ENCODE peak calls at places on chromosomes 1 and 21, in seven cellular contexts. H is K562; P is suprapubic skin; L is body of pancreas; J is BJ; N is naive thymus-derived CD4-positive, alpha-beta T cell; Q is coronary artery. C is an unnamed sample.

GRCh38 chr1:228487336-228488106 is at the start of gene RNF187:
- DNase-seq in N (no peak), P (peak), H (peak), L (peak), J (no peak), Q (no peak), C (no peak)

GRCh38 chr1:45557422-45557944 is 6.9 kb downstream of the AKR1A1 start:
- DNase-seq in L (peak), Q (no peak), H (no peak), P (no peak), J (no peak), N (no peak), C (no peak)

GRCh38 chr1:196462101-196462500 is 146.1 kb downstream of the KCNT2 start:
- DNase-seq in L (no peak), J (no peak), P (no peak), N (no peak), Q (no peak), H (no peak), C (no peak)

GRCh38 chr1:74502432-74502831 is 10.0 kb downstream of the LRRC53 start:
- DNase-seq in N (no peak), L (no peak), J (no peak), H (no peak), P (no peak), Q (no peak), C (no peak)

GRCh38 chr1:42179900-42180329 is 15.4 kb upstream of the GUCA2A start:
- DNase-seq in P (no peak), N (no peak), Q (no peak), L (no peak), H (no peak), J (no peak), C (no peak)

GRCh38 chr1:99759529-99760160 is 6.8 kb downstream of the FRRS1 start:
- DNase-seq in N (no peak), H (no peak), P (no peak), Q (no peak), J (no peak), L (no peak), C (no peak)

GRCh38 chr1:43885311-43885801 is 48.2 kb upstream of the ARTN start:
- DNase-seq in N (no peak), Q (no peak), H (no peak), P (no peak), L (no peak), J (no peak), C (peak)

GRCh38 chr1:62062087-62062486 is 132.6 kb upstream of the L1TD1 start:
- DNase-seq in J (no peak), N (no peak), P (no peak), L (no peak), Q (no peak), H (no peak), C (no peak)

GRCh38 chr1:116951175-116951935 is 41.6 kb downstream of the PTGFRN start:
- DNase-seq in H (no peak), L (no peak), P (no peak), N (no peak), J (peak), Q (no peak), C (no peak)

GRCh38 chr1:47436979-47437517 is 796 bp upstream of the FOXD2 start:
- DNase-seq in N (no peak), J (no peak), P (no peak), H (no peak), Q (no peak), L (no peak), C (no peak)

GRCh38 chr1:119485246-119485645 is 21.8 kb upstream of the HSD3B1 start:
- DNase-seq in Q (no peak), P (no peak), J (no peak), L (no peak), H (no peak), N (no peak), C (no peak)

GRCh38 chr21:45487161-45487806 is 55.0 kb downstream of the SLC19A1 start:
- DNase-seq in P (no peak), Q (no peak), H (no peak), J (no peak), L (no peak), N (no peak), C (no peak)

GRCh38 chr1:51214615-51215131 is 21.4 kb upstream of the RNF11 start:
- DNase-seq in H (no peak), Q (no peak), P (no peak), L (no peak), J (peak), N (no peak), C (no peak)

GRCh38 chr1:40760984-40761383 is 22.6 kb upstream of the KCNQ4 start:
- DNase-seq in J (no peak), Q (no peak), N (no peak), H (no peak), L (no peak), P (no peak), C (no peak)

GRCh38 chr1:99527078-99527477 is 118.8 kb upstream of the PALMD start:
- DNase-seq in L (no peak), Q (no peak), J (no peak), N (no peak), P (no peak), H (peak), C (no peak)

GRCh38 chr1:208207388-208208131 is 36.6 kb downstream of the PLXNA2 start:
- DNase-seq in P (no peak), Q (peak), L (peak), J (peak), N (no peak), H (no peak), C (peak)

GRCh38 chr1:36076979-36077573 is 6.8 kb upstream of the TEKT2 start:
- DNase-seq in P (no peak), L (no peak), N (no peak), H (no peak), J (no peak), Q (no peak), C (no peak)

GRCh38 chr1:153697191-153697872 is 18.8 kb downstream of the NPR1 start:
- DNase-seq in N (no peak), H (peak), Q (peak), P (no peak), J (no peak), L (peak), C (no peak)

GRCh38 chr1:25030674-25031589 is 100.9 kb upstream of the RUNX3 start:
- DNase-seq in J (no peak), P (no peak), L (no peak), Q (no peak), H (no peak), N (no peak), C (no peak)

GRCh38 chr1:179860667-179861066 is 16.9 kb downstream of the TOR1AIP2 start:
- DNase-seq in P (no peak), H (no peak), L (no peak), J (no peak), Q (no peak), N (no peak), C (no peak)

GRCh38 chr1:4963251-4963650 is 308.8 kb downstream of the AJAP1 start:
- DNase-seq in L (no peak), Q (no peak), H (no peak), J (no peak), P (no peak), N (no peak), C (no peak)

GRCh38 chr1:214380986-214381695 is 100.2 kb downstream of the SMYD2 start:
- DNase-seq in L (no peak), P (no peak), Q (no peak), J (no peak), N (no peak), H (no peak), C (no peak)

GRCh38 chr1:194039578-194039977 is 853.2 kb upstream of the B3GALT2 start:
- DNase-seq in Q (no peak), H (no peak), P (no peak), J (no peak), L (no peak), N (peak), C (no peak)

GRCh38 chr1:219340796-219341195 is 167.1 kb downstream of the LYPLAL1 start:
- DNase-seq in N (no peak), Q (no peak), H (no peak), L (no peak), P (no peak), J (no peak), C (no peak)

GRCh38 chr1:177238967-177239366 is 68.2 kb downstream of the BRINP2 start:
- DNase-seq in N (no peak), H (no peak), P (no peak), Q (no peak), J (no peak), L (no peak), C (no peak)

GRCh38 chr1:54582566-54583306 is 34.7 kb downstream of the ACOT11 start:
- DNase-seq in L (peak), H (no peak), J (no peak), N (no peak), P (no peak), Q (no peak), C (no peak)

GRCh38 chr1:114390960-114391359 is 120.0 kb downstream of the TRIM33 start:
- DNase-seq in H (no peak), J (no peak), L (no peak), P (no peak), Q (no peak), N (no peak), C (no peak)

GRCh38 chr1:205301220-205301821 is 20.2 kb downstream of the NUAK2 start:
- DNase-seq in L (peak), P (no peak), Q (no peak), N (no peak), H (no peak), J (peak), C (peak)

GRCh38 chr1:59061876-59062275 is 235.0 kb upstream of the FGGY start:
- DNase-seq in P (peak), L (peak), N (no peak), J (peak), Q (peak), H (no peak), C (no peak)

GRCh38 chr21:14012409-14012808 is 198.3 kb downstream of the LIPI start:
- DNase-seq in H (no peak), J (no peak), L (no peak), P (peak), Q (no peak), N (no peak), C (no peak)

GRCh38 chr1:183293243-183293642 is 107.2 kb downstream of the LAMC2 start:
- DNase-seq in N (no peak), Q (no peak), J (no peak), H (no peak), P (no peak), L (no peak), C (no peak)

GRCh38 chr1:81812712-81813111 is 12.0 kb downstream of the ADGRL2 start:
- DNase-seq in N (no peak), H (no peak), L (no peak), J (no peak), P (no peak), Q (no peak), C (no peak)

GRCh38 chr1:7289694-7290093 is 481.4 kb upstream of the VAMP3 start:
- DNase-seq in L (no peak), N (no peak), P (no peak), Q (no peak), H (no peak), J (no peak), C (no peak)

GRCh38 chr1:3650248-3651010 is 526 bp upstream of the WRAP73 start:
- DNase-seq in Q (peak), N (no peak), P (no peak), L (no peak), H (no peak), J (no peak), C (no peak)

GRCh38 chr1:3652538-3653285 is 396 bp downstream of the TP73 start:
- DNase-seq in N (no peak), Q (no peak), P (no peak), H (peak), L (no peak), J (no peak), C (peak)

GRCh38 chr1:3651939-3652537 is at the start of gene TP73:
- DNase-seq in L (no peak), J (no peak), N (no peak), H (peak), P (no peak), Q (no peak), C (peak)

GRCh38 chr1:3649342-3650247 is at the start of gene WRAP73:
- DNase-seq in Q (peak), P (peak), N (peak), H (peak), L (peak), J (peak), C (peak)

GRCh38 chr1:3651011-3651938 is 1.0 kb upstream of the TP73 start:
- DNase-seq in Q (peak), P (no peak), N (peak), L (no peak), H (peak), J (no peak), C (peak)
- H3K4me3 ChIP-seq in Q (peak), P (peak), N (no peak), L (no peak), H (no peak), J (no peak), C (peak)

DNA sequence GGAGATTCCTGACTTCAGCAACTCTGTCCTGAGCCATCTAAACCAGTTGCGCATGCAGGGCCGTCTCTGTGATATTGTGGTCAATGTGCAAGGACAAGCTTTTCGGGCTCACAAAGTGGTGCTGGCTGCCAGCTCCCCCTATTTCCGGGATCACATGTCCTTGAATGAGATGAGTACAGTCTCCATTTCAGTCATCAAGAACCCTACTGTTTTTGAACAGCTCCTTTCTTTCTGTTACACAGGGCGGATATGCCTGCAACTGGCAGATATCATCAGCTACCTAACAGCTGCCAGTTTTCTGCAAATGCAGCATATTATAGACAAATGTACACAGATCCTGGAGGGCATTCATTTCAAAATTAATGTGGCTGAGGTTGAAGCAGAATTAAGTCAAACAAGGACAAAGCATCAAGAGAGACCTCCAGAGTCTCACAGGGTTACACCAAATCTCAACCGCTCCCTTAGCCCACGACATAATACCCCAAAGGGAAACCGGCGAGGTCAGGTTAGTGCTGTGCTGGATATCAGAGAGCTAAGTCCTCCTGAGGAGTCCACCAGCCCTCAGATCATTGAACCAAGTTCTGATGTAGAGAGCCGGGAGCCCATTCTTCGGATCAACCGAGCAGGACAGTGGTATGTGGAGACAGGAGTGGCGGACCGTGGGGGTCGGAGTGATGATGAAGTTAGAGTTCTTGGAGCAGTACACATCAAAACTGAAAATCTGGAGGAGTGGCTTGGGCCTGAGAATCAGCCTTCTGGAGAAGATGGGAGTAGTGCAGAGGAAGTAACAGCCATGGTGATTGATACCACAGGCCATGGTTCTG is 2.3 kb downstream of the ZBTB37 start:
- DNase-seq in N (peak), Q (no peak), P (no peak), J (no peak), H (peak), L (peak), C (no peak)
- H3K4me3 ChIP-seq in N (peak), Q (no peak), P (no peak), J (no peak), H (peak), L (no peak), C (no peak)

GRCh38 chr21:33254766-33255165 is 11.4 kb upstream of the IL10RB start:
- DNase-seq in H (no peak), J (no peak), Q (no peak), P (no peak), N (no peak), L (no peak), C (no peak)
- H3K4me3 ChIP-seq in H (no peak), J (no peak), Q (no peak), P (no peak), N (no peak), L (no peak), C (no peak)

GRCh38 chr1:151371340-151371739 is 1.2 kb downstream of the SELENBP1 start:
- DNase-seq in H (peak), N (no peak), J (no peak), Q (no peak), P (peak), L (peak), C (no peak)
- H3K4me3 ChIP-seq in H (no peak), N (no peak), J (no peak), Q (peak), P (peak), L (no peak), C (no peak)

GRCh38 chr1:209238356-209238755 is 345.2 kb upstream of the CAMK1G start:
- DNase-seq in N (no peak), H (no peak), L (no peak), P (no peak), J (no peak), Q (no peak), C (no peak)
- H3K4me3 ChIP-seq in N (no peak), H (no peak), L (no peak), P (no peak), J (no peak), Q (no peak), C (no peak)

DNA sequence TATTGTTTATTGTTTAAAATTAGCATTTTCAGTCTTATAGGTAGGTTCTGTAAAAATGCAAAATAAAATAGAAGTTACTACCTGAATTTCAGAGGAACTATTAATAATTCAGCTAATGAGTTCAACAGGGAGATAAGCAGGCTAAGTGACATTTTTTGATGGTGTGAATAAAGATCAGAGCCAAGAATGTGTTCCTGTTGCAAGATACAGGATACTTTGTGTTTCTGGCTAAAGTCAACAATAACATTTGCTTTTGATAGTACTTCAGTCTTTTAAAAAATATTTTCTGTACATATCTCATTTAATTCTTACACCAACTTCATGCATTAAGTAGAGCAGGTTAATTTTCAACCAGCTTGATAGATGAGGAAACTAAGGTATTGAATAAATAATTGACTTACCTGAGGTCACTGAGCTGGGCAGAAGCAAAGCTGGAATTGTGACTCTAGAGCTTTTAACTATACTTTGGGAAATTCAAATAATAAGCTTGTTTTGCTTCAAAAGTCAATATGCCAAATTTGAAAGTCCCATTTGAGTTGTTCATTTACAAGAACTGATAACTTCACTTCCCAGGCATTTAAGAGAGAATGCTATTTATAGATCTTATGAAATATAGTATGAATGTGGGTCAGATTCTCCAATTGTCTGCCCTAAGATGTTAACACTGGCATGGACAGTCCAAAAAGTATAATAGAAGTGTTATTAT is 6.0 kb downstream of the GORAB start:
- DNase-seq in N (no peak), P (no peak), H (no peak), Q (no peak), J (no peak), L (no peak), C (no peak)
- H3K4me3 ChIP-seq in N (no peak), P (no peak), H (no peak), Q (no peak), J (no peak), L (no peak), C (no peak)

DNA sequence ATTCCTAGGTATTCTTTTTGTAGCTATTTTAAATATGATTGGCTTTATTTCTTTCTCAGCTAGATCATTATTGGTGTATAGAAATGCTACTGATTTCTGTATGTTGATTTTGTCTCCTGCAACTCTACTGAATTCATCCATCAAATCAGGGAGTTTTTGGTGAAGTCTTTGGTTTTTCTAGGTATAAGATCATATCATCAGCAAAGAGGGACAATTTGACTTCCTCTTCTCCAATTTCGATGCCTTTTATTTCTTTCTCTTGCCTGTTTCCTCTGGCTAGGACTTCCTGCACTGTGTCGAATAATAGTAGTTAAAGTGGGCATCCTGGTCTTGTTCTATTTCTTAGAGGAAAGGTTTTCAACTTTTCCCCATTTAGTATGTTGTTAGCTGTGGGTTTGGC is 27.5 kb upstream of the PRKACB start:
- DNase-seq in H (no peak), N (no peak), P (no peak), Q (no peak), J (no peak), L (no peak), C (no peak)
- H3K4me3 ChIP-seq in H (no peak), N (no peak), P (no peak), Q (no peak), J (no peak), L (no peak), C (no peak)

DNA sequence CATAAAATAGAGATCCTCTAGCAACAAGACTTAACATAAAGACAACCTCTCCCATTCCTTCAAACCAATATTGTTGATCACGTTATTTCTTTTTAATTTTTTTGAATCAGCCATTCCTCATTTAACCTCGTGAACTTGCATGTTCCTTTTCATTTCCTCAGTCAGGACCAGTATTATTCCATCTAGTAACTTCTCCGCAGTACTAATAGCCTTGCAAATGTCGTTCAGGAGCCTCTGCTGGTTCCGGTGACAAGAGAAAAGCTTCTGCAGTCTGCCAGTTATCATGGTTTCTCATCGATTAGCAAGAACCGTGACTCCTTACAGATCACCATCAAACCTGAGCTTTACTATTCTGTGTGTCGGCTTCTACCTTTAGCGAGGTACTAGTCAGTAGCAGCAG is 3.0 kb downstream of the APP start:
- DNase-seq in L (no peak), H (no peak), J (no peak), N (no peak), Q (no peak), P (no peak), C (no peak)
- H3K4me3 ChIP-seq in L (no peak), H (no peak), J (no peak), N (no peak), Q (peak), P (peak), C (peak)

GRCh38 chr1:154953611-154954038 is 2.3 kb downstream of the PBXIP1 start:
- DNase-seq in L (no peak), N (no peak), Q (no peak), J (no peak), H (no peak), P (no peak), C (no peak)
- H3K4me3 ChIP-seq in L (no peak), N (peak), Q (peak), J (no peak), H (no peak), P (no peak), C (no peak)

C was measured in RWPE2.